ENCODE peak calls at places on chromosomes 5 and 9, in eight cellular contexts. Q, S, Y, K, A, P, G and W are unnamed samples.

GRCh38 chr5:88474574-88474973 is 205.9 kb upstream of the TMEM161B start:
- DNase-seq in Y (no peak), K (no peak), Q (no peak), P (no peak), G (no peak), S (no peak), A (no peak), W (no peak)

GRCh38 chr5:56962286-56962685 is 10.4 kb upstream of the MIER3 start:
- DNase-seq in P (no peak), K (no peak), S (no peak), A (no peak), G (no peak), Y (no peak), Q (peak), W (no peak)

GRCh38 chr9:127566351-127567001 is 45.6 kb upstream of the STXBP1 start:
- DNase-seq in G (no peak), A (no peak), K (no peak), Q (peak), S (no peak), Y (no peak), P (no peak), W (peak)

GRCh38 chr5:33267741-33268140 is 173.0 kb upstream of the TARS1 start:
- DNase-seq in A (no peak), S (no peak), P (no peak), K (no peak), Q (no peak), G (no peak), Y (no peak), W (no peak)

GRCh38 chr9:89969156-89969566 is 364.3 kb downstream of the GADD45G start:
- DNase-seq in Y (peak), A (peak), K (no peak), Q (peak), S (no peak), P (no peak), G (no peak), W (peak)

GRCh38 chr9:98864257-98865180 is 57.0 kb downstream of the GALNT12 start:
- DNase-seq in Y (no peak), G (no peak), Q (no peak), A (no peak), K (no peak), S (no peak), P (no peak), W (no peak)

GRCh38 chr5:167982-168660 is 23.2 kb upstream of the LRRC14B start:
- DNase-seq in P (no peak), K (peak), Y (no peak), Q (no peak), A (peak), G (no peak), S (no peak), W (peak)

GRCh38 chr5:119537704-119538103 is 85.4 kb downstream of the HSD17B4 start:
- DNase-seq in A (peak), G (peak), P (no peak), K (no peak), Y (no peak), S (no peak), Q (no peak), W (peak)

GRCh38 chr5:143413964-143414669 is 10.6 kb upstream of the NR3C1 start:
- DNase-seq in K (no peak), A (no peak), S (no peak), Y (no peak), P (no peak), G (no peak), Q (peak), W (no peak)

GRCh38 chr9:26292943-26293342 is 599.7 kb downstream of the CAAP1 start:
- DNase-seq in S (no peak), K (no peak), P (no peak), A (peak), G (no peak), Q (peak), Y (peak), W (peak)

GRCh38 chr9:109918359-109919163 is 138.6 kb downstream of the PALM2AKAP2 start:
- DNase-seq in P (no peak), Y (peak), G (no peak), K (no peak), S (no peak), Q (peak), A (no peak), W (no peak)

GRCh38 chr9:103755441-103755840 is 338.7 kb upstream of the SMC2 start:
- DNase-seq in Y (no peak), S (no peak), A (no peak), P (no peak), Q (no peak), G (no peak), K (no peak), W (no peak)

GRCh38 chr9:136361047-136361756 is 2.3 kb downstream of the DNLZ start:
- DNase-seq in Y (no peak), S (no peak), A (no peak), P (no peak), G (no peak), K (no peak), Q (no peak), W (no peak)

GRCh38 chr9:89985078-89985477 is 380.3 kb downstream of the GADD45G start:
- DNase-seq in Y (no peak), S (no peak), P (no peak), A (no peak), K (no peak), G (no peak), Q (no peak), W (no peak)

GRCh38 chr9:132639322-132639721 is 30.5 kb downstream of the DDX31 start:
- DNase-seq in P (no peak), G (peak), K (no peak), Q (peak), Y (peak), A (no peak), S (no peak), W (no peak)